ENCODE peak calls at places on chromosome 4, in seven cellular contexts. U is astrocyte, G is COR-L47, A is posterior cingulate gyrus, M is cardiac muscle cell, O is NT2/D1, F is cardiac fibroblast. D is an unnamed sample.

GRCh38 chr4:139738846-139739613 is 73.4 kb downstream of the MGST2 start:
- DNase-seq in A (no peak), O (no peak), F (no peak), M (no peak), U (no peak), G (no peak), D (no peak)

GRCh38 chr4:182478475-182478874 is 235.3 kb downstream of the TENM3 start:
- DNase-seq in U (no peak), F (peak), A (no peak), G (peak), O (no peak), M (peak), D (no peak)

GRCh38 chr4:103634236-103634635 is 85.5 kb downstream of the TACR3 start:
- DNase-seq in F (no peak), G (peak), M (no peak), A (no peak), U (no peak), O (no peak), D (no peak)

GRCh38 chr4:77015390-77015789 is 60.4 kb downstream of the CCNI start:
- DNase-seq in O (no peak), M (no peak), F (no peak), G (no peak), U (peak), A (no peak), D (no peak)

GRCh38 chr4:134463771-134464170 is 262.2 kb upstream of the PABPC4L start:
- DNase-seq in G (no peak), U (no peak), F (no peak), A (no peak), O (no peak), M (no peak), D (no peak)

GRCh38 chr4:25756503-25756902 is 100.9 kb downstream of the SLC34A2 start:
- DNase-seq in O (no peak), A (no peak), G (no peak), U (no peak), F (no peak), M (no peak), D (no peak)

GRCh38 chr4:92387459-92388069 is 83.8 kb downstream of the GRID2 start:
- DNase-seq in G (peak), A (no peak), U (peak), O (peak), F (peak), M (peak), D (no peak)

GRCh38 chr4:170026253-170026991 is at the start of gene MFAP3L:
- DNase-seq in O (peak), G (peak), A (peak), F (peak), U (peak), M (peak), D (peak)

GRCh38 chr4:113699772-113700171 is 61.8 kb downstream of the CAMK2D start:
- DNase-seq in A (no peak), F (no peak), O (no peak), M (no peak), U (peak), G (no peak), D (no peak)

GRCh38 chr4:140621161-140621560 is 52.4 kb upstream of the UCP1 start:
- DNase-seq in O (no peak), G (no peak), M (no peak), U (no peak), F (no peak), A (no peak), D (no peak)

GRCh38 chr4:52234539-52235174 is 183.6 kb downstream of the SPATA18 start:
- DNase-seq in M (peak), O (peak), A (no peak), G (peak), U (no peak), F (peak), D (no peak)

GRCh38 chr4:37541956-37542355 is 144.2 kb downstream of the RELL1 start:
- DNase-seq in G (no peak), A (no peak), U (no peak), M (no peak), F (no peak), O (no peak), D (no peak)

GRCh38 chr4:112102875-112103370 is 42.3 kb upstream of the FAM241A start:
- DNase-seq in O (no peak), A (no peak), G (no peak), M (no peak), F (no peak), U (no peak), D (no peak)

GRCh38 chr4:165190591-165191212 is 16.7 kb upstream of the KLHL2 start:
- DNase-seq in F (no peak), G (no peak), U (no peak), M (no peak), O (no peak), A (no peak), D (no peak)

GRCh38 chr4:143773998-143774898 is 73.8 kb upstream of the FREM3 start:
- DNase-seq in O (peak), U (peak), A (no peak), M (peak), F (peak), G (peak), D (no peak)

GRCh38 chr4:16225139-16225538 is 1.1 kb downstream of the TAPT1 start:
- DNase-seq in G (no peak), U (peak), F (peak), O (no peak), A (no peak), M (no peak), D (no peak)

GRCh38 chr4:142293536-142293935 is 552.6 kb downstream of the INPP4B start:
- DNase-seq in O (no peak), M (no peak), A (no peak), U (peak), G (no peak), F (peak), D (no peak)

GRCh38 chr4:89753601-89754066 is 83.3 kb downstream of the SNCA start:
- DNase-seq in G (no peak), F (peak), M (no peak), U (peak), A (no peak), O (no peak), D (no peak)

GRCh38 chr4:164154416-164154815 is 599.5 kb upstream of the SMIM31 start:
- DNase-seq in U (no peak), M (no peak), A (no peak), O (no peak), F (no peak), G (no peak), D (no peak)

GRCh38 chr4:1777822-1778641 is 15.1 kb upstream of the FGFR3 start:
- DNase-seq in U (peak), G (no peak), A (no peak), O (peak), F (peak), M (peak), D (peak)

GRCh38 chr4:83331959-83332358 is 2.7 kb downstream of the HPSE start:
- DNase-seq in G (no peak), M (no peak), U (no peak), A (no peak), O (no peak), F (no peak), D (no peak)

GRCh38 chr4:76035799-76036389 is at the start of gene CXCL11:
- DNase-seq in O (no peak), M (no peak), A (no peak), G (no peak), F (no peak), U (no peak), D (no peak)

GRCh38 chr4:52096048-52096447 is 44.9 kb downstream of the SPATA18 start:
- DNase-seq in A (no peak), F (no peak), U (peak), G (no peak), M (no peak), O (no peak), D (no peak)

GRCh38 chr4:121380448-121381147 is at the start of gene QRFPR:
- DNase-seq in A (no peak), U (no peak), F (no peak), G (no peak), M (peak), O (no peak), D (no peak)

GRCh38 chr4:53558981-53559620 is 32.2 kb downstream of the LNX1 start:
- DNase-seq in M (no peak), U (peak), A (no peak), G (no peak), O (no peak), F (no peak), D (no peak)

GRCh38 chr4:19888587-19888986 is 363.1 kb upstream of the SLIT2 start:
- DNase-seq in G (no peak), A (no peak), O (peak), U (no peak), M (no peak), F (no peak), D (no peak)

GRCh38 chr4:136558940-136559494 is 973.3 kb downstream of the PCDH18 start:
- DNase-seq in M (no peak), U (no peak), G (no peak), O (no peak), F (no peak), A (no peak), D (no peak)

GRCh38 chr4:3307486-3307885 is 14.7 kb downstream of the RGS12 start:
- DNase-seq in M (no peak), F (no peak), G (no peak), A (no peak), O (no peak), U (no peak), D (no peak)

GRCh38 chr4:77818667-77819408 is at the start of gene CNOT6L:
- DNase-seq in M (peak), O (no peak), U (peak), G (peak), F (peak), A (peak), D (peak)

GRCh38 chr4:74320559-74321118 is 12.4 kb downstream of the EPGN start:
- DNase-seq in O (no peak), F (peak), G (peak), A (no peak), M (peak), U (peak), D (no peak)

GRCh38 chr4:92236907-92237306 is 66.9 kb upstream of the GRID2 start:
- DNase-seq in F (peak), A (no peak), O (no peak), M (no peak), G (no peak), U (peak), D (no peak)

GRCh38 chr4:15400911-15401671 is 26.7 kb upstream of the C1QTNF7 start:
- DNase-seq in U (peak), M (no peak), F (peak), O (peak), A (no peak), G (no peak), D (no peak)

GRCh38 chr4:24063771-24064170 is 173.9 kb upstream of the PPARGC1A start:
- DNase-seq in M (no peak), A (no peak), F (no peak), U (no peak), G (peak), O (no peak), D (no peak)

GRCh38 chr4:138666366-138666765 is 349.2 kb upstream of the NOCT start:
- DNase-seq in O (no peak), U (peak), M (no peak), A (no peak), G (no peak), F (no peak), D (no peak)

GRCh38 chr4:112857461-112857860 is 192.0 kb upstream of the ANK2 start:
- DNase-seq in M (no peak), O (no peak), F (peak), G (no peak), A (no peak), U (peak), D (no peak)

GRCh38 chr4:150206981-150207380 is 128.7 kb downstream of the DCLK2 start:
- DNase-seq in A (no peak), M (no peak), G (no peak), F (no peak), U (no peak), O (no peak), D (no peak)

GRCh38 chr4:15318621-15319348 is 109.0 kb upstream of the C1QTNF7 start:
- DNase-seq in O (no peak), G (no peak), U (no peak), M (no peak), F (no peak), A (no peak), D (no peak)

D was measured in anterior cingulate cortex.